ENCODE peak calls at places on chromosome 14, in ten cellular contexts. A is NCI-H1694; M is activated CD8-positive, alpha-beta T cell treated with anti-CD3 and anti-CD28 coated beads, Interleukin-2, amount 10 ng/mL, durations not matched to agents 7 days and 5 days; E is activated CD4-positive, alpha-beta T cell treated with anti-CD3 and anti-CD28 coated beads for 4 hours; O is germinal center; S is frontal cortex; H is activated T-helper 1 cell treated with anti-CD3 and anti-CD28 coated beads, Interleukin-2, amount 50 U/mL, for 16 hours; X is stimulated activated CD4-positive, alpha-beta T cell treated with anti-CD3 and anti-CD28 coated beads, Interleukin-4, amount 100 ng/mL, for 48 hours; Q is NCI-H748 treated with DMSO at 0.1 percent for 48 hours; C is GM06990. Y is an unnamed sample.

GRCh38 chr14:89372156-89372555 is 44.9 kb downstream of the FOXN3 start:
- DNase-seq in A (no peak), M (no peak), E (no peak), O (no peak), S (no peak), H (no peak), X (no peak), Q (no peak), C (no peak), Y (no peak)

GRCh38 chr14:49769581-49770211 is 1.7 kb downstream of the KLHDC2 start:
- DNase-seq in A (no peak), M (no peak), E (no peak), O (no peak), S (no peak), H (no peak), X (no peak), Q (no peak), C (no peak), Y (no peak)

GRCh38 chr14:61076531-61076930 is 95.5 kb downstream of the SLC38A6 start:
- DNase-seq in A (no peak), M (no peak), E (no peak), O (no peak), S (no peak), H (no peak), X (no peak), Q (peak), C (no peak), Y (no peak)

GRCh38 chr14:24094839-24095195 is 706 bp downstream of the PCK2 start:
- DNase-seq in A (no peak), M (peak), E (no peak), O (no peak), S (no peak), H (no peak), X (no peak), Q (no peak), C (no peak), Y (peak)

GRCh38 chr14:21069388-21070082 is 569 bp upstream of the ARHGEF40 start:
- DNase-seq in A (no peak), M (no peak), E (no peak), O (no peak), S (peak), H (no peak), X (no peak), Q (peak), C (no peak), Y (peak)

GRCh38 chr14:69612759-69613145 is 1.4 kb downstream of the SUSD6 start:
- DNase-seq in A (peak), M (no peak), E (no peak), O (no peak), S (no peak), H (no peak), X (no peak), Q (no peak), C (no peak), Y (peak)

GRCh38 chr14:31307198-31307597 is 99.6 kb upstream of the HECTD1 start:
- DNase-seq in A (no peak), M (no peak), E (no peak), O (no peak), S (no peak), H (no peak), X (no peak), Q (no peak), C (no peak), Y (no peak)

GRCh38 chr14:32217301-32217700 is 14.2 kb upstream of the RNU6-8 start:
- DNase-seq in A (no peak), M (no peak), E (no peak), O (no peak), S (no peak), H (no peak), X (no peak), Q (no peak), C (no peak), Y (no peak)

GRCh38 chr14:100155881-100156645 is 3.4 kb downstream of the DEGS2 start:
- DNase-seq in A (no peak), M (no peak), E (no peak), O (no peak), S (no peak), H (no peak), X (no peak), Q (no peak), C (no peak), Y (no peak)

GRCh38 chr14:36055681-36056225 is 120.8 kb downstream of the PTCSC3 start:
- DNase-seq in A (no peak), M (no peak), E (no peak), O (no peak), S (no peak), H (no peak), X (no peak), Q (no peak), C (no peak), Y (no peak)

GRCh38 chr14:77542349-77543239 is 44.0 kb upstream of the ISM2 start:
- DNase-seq in A (no peak), M (no peak), E (no peak), O (no peak), S (no peak), H (no peak), X (no peak), Q (no peak), C (peak), Y (no peak)

GRCh38 chr14:53542692-53543091 is 389.6 kb upstream of the DDHD1 start:
- DNase-seq in A (peak), M (no peak), E (no peak), O (no peak), S (no peak), H (no peak), X (no peak), Q (peak), C (no peak), Y (peak)

GRCh38 chr14:63759454-63759853 is 31.6 kb upstream of the SGPP1 start:
- DNase-seq in A (no peak), M (peak), E (peak), O (no peak), S (no peak), H (no peak), X (no peak), Q (no peak), C (no peak), Y (peak)

GRCh38 chr14:77804592-77804991 is 4.7 kb downstream of the ADCK1 start:
- DNase-seq in A (peak), M (peak), E (no peak), O (peak), S (no peak), H (no peak), X (peak), Q (no peak), C (no peak), Y (peak)

GRCh38 chr14:58146399-58146798 is 5.6 kb downstream of the ARMH4 start:
- DNase-seq in A (no peak), M (no peak), E (no peak), O (no peak), S (no peak), H (no peak), X (no peak), Q (no peak), C (no peak), Y (no peak)

GRCh38 chr14:89773644-89774316 is 180.8 kb downstream of the EFCAB11 start:
- DNase-seq in A (no peak), M (peak), E (peak), O (peak), S (no peak), H (peak), X (peak), Q (no peak), C (peak), Y (peak)

GRCh38 chr14:99554184-99554583 is 49.8 kb downstream of the CCDC85C start:
- DNase-seq in A (peak), M (no peak), E (no peak), O (no peak), S (no peak), H (no peak), X (no peak), Q (no peak), C (no peak), Y (no peak)

GRCh38 chr14:68685419-68686211 is 107.3 kb downstream of the ZFP36L1 start:
- DNase-seq in A (no peak), M (peak), E (peak), O (peak), S (no peak), H (peak), X (peak), Q (no peak), C (peak), Y (peak)

GRCh38 chr14:23119362-23120327 is 590 bp upstream of the CEBPE start:
- DNase-seq in A (no peak), M (peak), E (no peak), O (peak), S (no peak), H (peak), X (no peak), Q (no peak), C (peak), Y (no peak)

GRCh38 chr14:49972840-49973239 is 80.0 kb downstream of the ARF6 start:
- DNase-seq in A (no peak), M (peak), E (peak), O (no peak), S (peak), H (no peak), X (peak), Q (no peak), C (no peak), Y (peak)

GRCh38 chr14:88834883-88835431 is 10.5 kb downstream of the TTC8 start:
- DNase-seq in A (no peak), M (no peak), E (no peak), O (no peak), S (no peak), H (no peak), X (no peak), Q (no peak), C (no peak), Y (peak)

GRCh38 chr14:37591311-37591940 is 3.6 kb downstream of the FOXA1 start:
- DNase-seq in A (no peak), M (no peak), E (no peak), O (no peak), S (no peak), H (no peak), X (no peak), Q (peak), C (no peak), Y (no peak)

GRCh38 chr14:81303258-81303935 is 82.6 kb upstream of the GTF2A1 start:
- DNase-seq in A (no peak), M (peak), E (no peak), O (no peak), S (no peak), H (no peak), X (peak), Q (peak), C (peak), Y (no peak)

GRCh38 chr14:94364964-94365363 is 23.4 kb downstream of the SERPINA1 start:
- DNase-seq in A (no peak), M (no peak), E (no peak), O (no peak), S (no peak), H (no peak), X (no peak), Q (no peak), C (no peak), Y (no peak)

GRCh38 chr14:26917086-26917485 is 319.3 kb upstream of the NOVA1 start:
- DNase-seq in A (no peak), M (no peak), E (no peak), O (no peak), S (no peak), H (no peak), X (no peak), Q (peak), C (no peak), Y (no peak)

GRCh38 chr14:90424075-90424474 is 27.2 kb downstream of the CALM1 start:
- DNase-seq in A (no peak), M (no peak), E (no peak), O (no peak), S (no peak), H (no peak), X (no peak), Q (no peak), C (no peak), Y (no peak)

GRCh38 chr14:96424104-96424989 is 32.4 kb downstream of the AK7 start:
- DNase-seq in A (peak), M (peak), E (peak), O (peak), S (peak), H (no peak), X (peak), Q (peak), C (peak), Y (peak)

GRCh38 chr14:77113644-77114043 is 15.6 kb downstream of the CIPC start:
- DNase-seq in A (no peak), M (no peak), E (no peak), O (no peak), S (no peak), H (no peak), X (no peak), Q (no peak), C (no peak), Y (no peak)

GRCh38 chr14:68402525-68403101 is 390.3 kb downstream of the ZFP36L1 start:
- DNase-seq in A (no peak), M (no peak), E (no peak), O (no peak), S (no peak), H (no peak), X (no peak), Q (no peak), C (no peak), Y (no peak)

GRCh38 chr14:100827140-100827517 is 1.2 kb downstream of the MEG3 start:
- DNase-seq in A (no peak), M (no peak), E (no peak), O (no peak), S (no peak), H (no peak), X (no peak), Q (no peak), C (no peak), Y (peak)

GRCh38 chr14:68229423-68229831 is 409.8 kb downstream of the RAD51B start:
- DNase-seq in A (no peak), M (no peak), E (no peak), O (no peak), S (no peak), H (no peak), X (no peak), Q (no peak), C (no peak), Y (no peak)

GRCh38 chr14:55731881-55732498 is 152.0 kb downstream of the KTN1 start:
- DNase-seq in A (peak), M (peak), E (peak), O (peak), S (no peak), H (no peak), X (peak), Q (peak), C (no peak), Y (peak)

GRCh38 chr14:21211509-21211908 is 55.6 kb upstream of the OR5AU1 start:
- DNase-seq in A (no peak), M (no peak), E (no peak), O (no peak), S (no peak), H (no peak), X (no peak), Q (no peak), C (no peak), Y (no peak)

GRCh38 chr14:103562135-103562384 is 397 bp downstream of the BAG5 start:
- DNase-seq in A (no peak), M (no peak), E (no peak), O (no peak), S (no peak), H (no peak), X (peak), Q (no peak), C (no peak), Y (peak)

GRCh38 chr14:64549805-64550538 is at the start of gene PPP1R36:
- DNase-seq in A (peak), M (peak), E (peak), O (peak), S (peak), H (no peak), X (peak), Q (peak), C (peak), Y (peak)

GRCh38 chr14:69685716-69686115 is 74.3 kb downstream of the SUSD6 start:
- DNase-seq in A (peak), M (no peak), E (peak), O (no peak), S (no peak), H (no peak), X (no peak), Q (peak), C (no peak), Y (no peak)

GRCh38 chr14:36014236-36014635 is 162.3 kb downstream of the PTCSC3 start:
- DNase-seq in A (no peak), M (no peak), E (no peak), O (no peak), S (no peak), H (no peak), X (no peak), Q (no peak), C (no peak), Y (no peak)

GRCh38 chr14:79997509-79998210 is 213.6 kb downstream of the DIO2 start:
- DNase-seq in A (no peak), M (no peak), E (no peak), O (no peak), S (no peak), H (no peak), X (no peak), Q (no peak), C (no peak), Y (no peak)

GRCh38 chr14:50619569-50620141 is 48.5 kb downstream of the SAV1 start:
- DNase-seq in A (peak), M (no peak), E (no peak), O (peak), S (peak), H (no peak), X (no peak), Q (peak), C (peak), Y (peak)